ENCODE peak calls at places on chromosome 4, in eight cellular contexts. One of them, this sample, is unnamed.

GRCh38 chr4:67682266-67682665 is 18.7 kb downstream of the UBA6 start:
- DNase-seq in neuronal stem cell: no peak
- DNase-seq in psoas muscle: no peak
- DNase-seq in GM23248: no peak
- DNase-seq in testis: no peak
- DNase-seq in CD4-positive, CD25-positive, alpha-beta regulatory T cell: no peak
- DNase-seq in CD4-positive, alpha-beta memory T cell: no peak
- DNase-seq in CD8-positive, alpha-beta T cell: no peak
- DNase-seq in this sample: no peak

GRCh38 chr4:18020671-18021469 is 685 bp downstream of the LCORL start:
- DNase-seq in neuronal stem cell: peak; percentile 75
- DNase-seq in psoas muscle: peak; percentile 77
- DNase-seq in GM23248: peak; percentile 87
- DNase-seq in testis: peak; percentile 86
- DNase-seq in CD4-positive, CD25-positive, alpha-beta regulatory T cell: peak; percentile 24
- DNase-seq in CD4-positive, alpha-beta memory T cell: peak; percentile 31
- DNase-seq in CD8-positive, alpha-beta T cell: peak; percentile 49
- DNase-seq in this sample: peak; percentile 56

GRCh38 chr4:121269001-121269400 is 104.9 kb upstream of the TNIP3 start:
- DNase-seq in neuronal stem cell: no peak
- DNase-seq in psoas muscle: no peak
- DNase-seq in GM23248: no peak
- DNase-seq in testis: no peak
- DNase-seq in CD4-positive, CD25-positive, alpha-beta regulatory T cell: no peak
- DNase-seq in CD4-positive, alpha-beta memory T cell: no peak
- DNase-seq in CD8-positive, alpha-beta T cell: no peak
- DNase-seq in this sample: no peak

GRCh38 chr4:110245567-110245966 is 47.2 kb upstream of the ELOVL6 start:
- DNase-seq in neuronal stem cell: no peak
- DNase-seq in psoas muscle: no peak
- DNase-seq in GM23248: peak; percentile 71
- DNase-seq in testis: no peak
- DNase-seq in CD4-positive, CD25-positive, alpha-beta regulatory T cell: no peak
- DNase-seq in CD4-positive, alpha-beta memory T cell: no peak
- DNase-seq in CD8-positive, alpha-beta T cell: no peak
- DNase-seq in this sample: no peak

GRCh38 chr4:108384544-108384943 is 215.8 kb upstream of the LEF1 start:
- DNase-seq in neuronal stem cell: no peak
- DNase-seq in psoas muscle: no peak
- DNase-seq in GM23248: no peak
- DNase-seq in testis: no peak
- DNase-seq in CD4-positive, CD25-positive, alpha-beta regulatory T cell: no peak
- DNase-seq in CD4-positive, alpha-beta memory T cell: no peak
- DNase-seq in CD8-positive, alpha-beta T cell: no peak
- DNase-seq in this sample: no peak

GRCh38 chr4:33411182-33411581 is 2691.0 kb downstream of the PCDH7 start:
- DNase-seq in neuronal stem cell: no peak
- DNase-seq in psoas muscle: no peak
- DNase-seq in GM23248: peak; percentile 21
- DNase-seq in testis: no peak
- DNase-seq in CD4-positive, CD25-positive, alpha-beta regulatory T cell: no peak
- DNase-seq in CD4-positive, alpha-beta memory T cell: no peak
- DNase-seq in CD8-positive, alpha-beta T cell: no peak
- DNase-seq in this sample: no peak

GRCh38 chr4:89277412-89277811 is 30.2 kb downstream of the GPRIN3 start:
- DNase-seq in neuronal stem cell: no peak
- DNase-seq in psoas muscle: no peak
- DNase-seq in GM23248: peak; percentile 78
- DNase-seq in testis: no peak
- DNase-seq in CD4-positive, CD25-positive, alpha-beta regulatory T cell: no peak
- DNase-seq in CD4-positive, alpha-beta memory T cell: no peak
- DNase-seq in CD8-positive, alpha-beta T cell: no peak
- DNase-seq in this sample: no peak

GRCh38 chr4:2068198-2068470 is 9.0 kb downstream of the NAT8L start:
- DNase-seq in neuronal stem cell: no peak
- DNase-seq in psoas muscle: no peak
- DNase-seq in GM23248: no peak
- DNase-seq in testis: no peak
- DNase-seq in CD4-positive, CD25-positive, alpha-beta regulatory T cell: no peak
- DNase-seq in CD4-positive, alpha-beta memory T cell: no peak
- DNase-seq in CD8-positive, alpha-beta T cell: no peak
- DNase-seq in this sample: no peak

GRCh38 chr4:148076964-148077363 is 345.1 kb downstream of the ARHGAP10 start:
- DNase-seq in neuronal stem cell: no peak
- DNase-seq in psoas muscle: no peak
- DNase-seq in GM23248: no peak
- DNase-seq in testis: no peak
- DNase-seq in CD4-positive, CD25-positive, alpha-beta regulatory T cell: no peak
- DNase-seq in CD4-positive, alpha-beta memory T cell: no peak
- DNase-seq in CD8-positive, alpha-beta T cell: no peak
- DNase-seq in this sample: no peak

GRCh38 chr4:66097271-66097670 is 427.0 kb upstream of the EPHA5 start:
- DNase-seq in neuronal stem cell: no peak
- DNase-seq in psoas muscle: no peak
- DNase-seq in GM23248: no peak
- DNase-seq in testis: no peak
- DNase-seq in CD4-positive, CD25-positive, alpha-beta regulatory T cell: no peak
- DNase-seq in CD4-positive, alpha-beta memory T cell: no peak
- DNase-seq in CD8-positive, alpha-beta T cell: no peak
- DNase-seq in this sample: no peak

GRCh38 chr4:126354784-126355183 is 1040.0 kb downstream of the FAT4 start:
- DNase-seq in neuronal stem cell: no peak
- DNase-seq in psoas muscle: no peak
- DNase-seq in GM23248: no peak
- DNase-seq in testis: no peak
- DNase-seq in CD4-positive, CD25-positive, alpha-beta regulatory T cell: no peak
- DNase-seq in CD4-positive, alpha-beta memory T cell: no peak
- DNase-seq in CD8-positive, alpha-beta T cell: no peak
- DNase-seq in this sample: no peak

GRCh38 chr4:25535278-25535677 is 120.4 kb upstream of the SLC34A2 start:
- DNase-seq in neuronal stem cell: no peak
- DNase-seq in psoas muscle: no peak
- DNase-seq in GM23248: no peak
- DNase-seq in testis: no peak
- DNase-seq in CD4-positive, CD25-positive, alpha-beta regulatory T cell: no peak
- DNase-seq in CD4-positive, alpha-beta memory T cell: no peak
- DNase-seq in CD8-positive, alpha-beta T cell: no peak
- DNase-seq in this sample: no peak

GRCh38 chr4:5469151-5469775 is 239.1 kb downstream of the EVC2 start:
- DNase-seq in neuronal stem cell: no peak
- DNase-seq in psoas muscle: no peak
- DNase-seq in GM23248: no peak
- DNase-seq in testis: no peak
- DNase-seq in CD4-positive, CD25-positive, alpha-beta regulatory T cell: no peak
- DNase-seq in CD4-positive, alpha-beta memory T cell: no peak
- DNase-seq in CD8-positive, alpha-beta T cell: no peak
- DNase-seq in this sample: no peak

GRCh38 chr4:38857354-38858096 is 908 bp upstream of the TLR6 start:
- DNase-seq in neuronal stem cell: no peak
- DNase-seq in psoas muscle: peak; percentile 52
- DNase-seq in GM23248: peak; percentile 94
- DNase-seq in testis: no peak
- DNase-seq in CD4-positive, CD25-positive, alpha-beta regulatory T cell: no peak
- DNase-seq in CD4-positive, alpha-beta memory T cell: no peak
- DNase-seq in CD8-positive, alpha-beta T cell: no peak
- DNase-seq in this sample: no peak

GRCh38 chr4:101104264-101105052 is 242.9 kb downstream of the PPP3CA start:
- DNase-seq in neuronal stem cell: no peak
- DNase-seq in psoas muscle: no peak
- DNase-seq in GM23248: no peak
- DNase-seq in testis: no peak
- DNase-seq in CD4-positive, CD25-positive, alpha-beta regulatory T cell: no peak
- DNase-seq in CD4-positive, alpha-beta memory T cell: no peak
- DNase-seq in CD8-positive, alpha-beta T cell: no peak
- DNase-seq in this sample: no peak
- H3K4me1 ChIP-seq in neuronal stem cell: no peaks in the 10 kb centered on the region
- H3K4me1 ChIP-seq in psoas muscle: peaks cover 23% of the 10 kb centered on the region
- H3K4me1 ChIP-seq in GM23248: peaks cover 13% of the 10 kb centered on the region
- H3K4me1 ChIP-seq in testis: peaks cover 31% of the 10 kb centered on the region
- H3K4me1 ChIP-seq in CD4-positive, CD25-positive, alpha-beta regulatory T cell: peaks cover 8% of the 10 kb centered on the region
- H3K4me1 ChIP-seq in CD4-positive, alpha-beta memory T cell: peaks cover 19% of the 10 kb centered on the region
- H3K4me1 ChIP-seq in CD8-positive, alpha-beta T cell: no peaks in the 10 kb centered on the region
- H3K4me1 ChIP-seq in this sample: peaks cover 17% of the 10 kb centered on the region

DNA sequence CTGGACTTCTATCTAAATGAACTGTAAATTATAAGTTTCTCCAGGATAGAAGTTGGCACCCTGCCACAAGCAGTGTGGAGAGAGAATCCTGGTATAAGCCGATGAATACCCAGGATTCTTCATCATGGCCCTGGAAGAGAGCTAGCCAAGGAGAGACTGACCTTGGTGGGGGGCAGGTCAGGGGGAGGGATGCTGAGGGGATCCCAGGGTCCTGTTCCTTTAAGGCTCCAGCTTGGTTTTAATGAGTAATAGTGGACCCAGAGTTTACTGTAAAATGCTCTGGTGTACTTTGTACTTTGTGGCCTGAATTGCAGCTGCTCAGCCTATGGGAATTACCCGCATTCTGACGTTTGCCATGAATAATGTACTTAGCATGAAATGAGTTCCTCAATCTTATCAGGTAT is 16.9 kb downstream of the RASSF6 start:
- DNase-seq in neuronal stem cell: no peak
- DNase-seq in psoas muscle: no peak
- DNase-seq in GM23248: no peak
- DNase-seq in testis: no peak
- DNase-seq in CD4-positive, CD25-positive, alpha-beta regulatory T cell: no peak
- DNase-seq in CD4-positive, alpha-beta memory T cell: no peak
- DNase-seq in CD8-positive, alpha-beta T cell: no peak
- DNase-seq in this sample: peak; percentile 74
- H3K4me1 ChIP-seq in neuronal stem cell: no peaks in the 10 kb centered on the region
- H3K4me1 ChIP-seq in psoas muscle: no peaks in the 10 kb centered on the region
- H3K4me1 ChIP-seq in GM23248: no peaks in the 10 kb centered on the region
- H3K4me1 ChIP-seq in testis: no peaks in the 10 kb centered on the region
- H3K4me1 ChIP-seq in CD4-positive, CD25-positive, alpha-beta regulatory T cell: peaks cover 5% of the 10 kb centered on the region
- H3K4me1 ChIP-seq in CD4-positive, alpha-beta memory T cell: peaks cover 17% of the 10 kb centered on the region
- H3K4me1 ChIP-seq in CD8-positive, alpha-beta T cell: no peaks in the 10 kb centered on the region
- H3K4me1 ChIP-seq in this sample: peaks cover 86% of the 10 kb centered on the region

GRCh38 chr4:16120720-16121119 is 36.9 kb upstream of the PROM1 start:
- DNase-seq in neuronal stem cell: no peak
- DNase-seq in psoas muscle: no peak
- DNase-seq in GM23248: no peak
- DNase-seq in testis: no peak
- DNase-seq in CD4-positive, CD25-positive, alpha-beta regulatory T cell: no peak
- DNase-seq in CD4-positive, alpha-beta memory T cell: no peak
- DNase-seq in CD8-positive, alpha-beta T cell: no peak
- DNase-seq in this sample: no peak
- H3K4me1 ChIP-seq in neuronal stem cell: no peaks in the 10 kb centered on the region
- H3K4me1 ChIP-seq in psoas muscle: peaks cover 46% of the 10 kb centered on the region
- H3K4me1 ChIP-seq in GM23248: no peaks in the 10 kb centered on the region
- H3K4me1 ChIP-seq in testis: no peaks in the 10 kb centered on the region
- H3K4me1 ChIP-seq in CD4-positive, CD25-positive, alpha-beta regulatory T cell: peaks cover 12% of the 10 kb centered on the region
- H3K4me1 ChIP-seq in CD4-positive, alpha-beta memory T cell: peaks cover 20% of the 10 kb centered on the region
- H3K4me1 ChIP-seq in CD8-positive, alpha-beta T cell: peaks cover 18% of the 10 kb centered on the region
- H3K4me1 ChIP-seq in this sample: peaks cover 7% of the 10 kb centered on the region

GRCh38 chr4:73417342-73417741 is 13.3 kb downstream of the ALB start:
- DNase-seq in neuronal stem cell: no peak
- DNase-seq in psoas muscle: no peak
- DNase-seq in GM23248: no peak
- DNase-seq in testis: no peak
- DNase-seq in CD4-positive, CD25-positive, alpha-beta regulatory T cell: no peak
- DNase-seq in CD4-positive, alpha-beta memory T cell: no peak
- DNase-seq in CD8-positive, alpha-beta T cell: no peak
- DNase-seq in this sample: no peak
- H3K4me1 ChIP-seq in neuronal stem cell: no peaks in the 10 kb centered on the region
- H3K4me1 ChIP-seq in psoas muscle: no peaks in the 10 kb centered on the region
- H3K4me1 ChIP-seq in GM23248: no peaks in the 10 kb centered on the region
- H3K4me1 ChIP-seq in testis: no peaks in the 10 kb centered on the region
- H3K4me1 ChIP-seq in CD4-positive, CD25-positive, alpha-beta regulatory T cell: no peaks in the 10 kb centered on the region
- H3K4me1 ChIP-seq in CD4-positive, alpha-beta memory T cell: no peaks in the 10 kb centered on the region
- H3K4me1 ChIP-seq in CD8-positive, alpha-beta T cell: no peaks in the 10 kb centered on the region
- H3K4me1 ChIP-seq in this sample: peaks cover 7% of the 10 kb centered on the region

GRCh38 chr4:74431113-74431826 is 13.7 kb upstream of the AREG start:
- DNase-seq in neuronal stem cell: no peak
- DNase-seq in psoas muscle: no peak
- DNase-seq in GM23248: no peak
- DNase-seq in testis: no peak
- DNase-seq in CD4-positive, CD25-positive, alpha-beta regulatory T cell: no peak
- DNase-seq in CD4-positive, alpha-beta memory T cell: no peak
- DNase-seq in CD8-positive, alpha-beta T cell: no peak
- DNase-seq in this sample: no peak
- H3K4me1 ChIP-seq in neuronal stem cell: no peaks in the 10 kb centered on the region
- H3K4me1 ChIP-seq in psoas muscle: no peaks in the 10 kb centered on the region
- H3K4me1 ChIP-seq in GM23248: peaks cover 4% of the 10 kb centered on the region
- H3K4me1 ChIP-seq in testis: no peaks in the 10 kb centered on the region
- H3K4me1 ChIP-seq in CD4-positive, CD25-positive, alpha-beta regulatory T cell: no peaks in the 10 kb centered on the region
- H3K4me1 ChIP-seq in CD4-positive, alpha-beta memory T cell: no peaks in the 10 kb centered on the region
- H3K4me1 ChIP-seq in CD8-positive, alpha-beta T cell: no peaks in the 10 kb centered on the region
- H3K4me1 ChIP-seq in this sample: no peaks in the 10 kb centered on the region

This sample was measured in body of pancreas.